ENCODE peak calls at places on chromosome 14, in ten cellular contexts. One of them, this sample, is unnamed.

GRCh38 chr14:28242895-28243294 is 523.7 kb upstream of the FOXG1 start:
- DNase-seq in mucosa of descending colon: no peak
- DNase-seq in astrocyte of the spinal cord: no peak
- DNase-seq in GM12878: no peak
- DNase-seq in GM12865: no peak
- DNase-seq in uterus: no peak
- DNase-seq in lung: no peak
- DNase-seq in cardiac fibroblast: no peak
- DNase-seq in HCT116: no peak
- DNase-seq in esophagus squamous epithelium: no peak
- DNase-seq in this sample: no peak

GRCh38 chr14:74176404-74176788 is 62.9 kb upstream of the VSX2 start:
- DNase-seq in astrocyte of the spinal cord: no peak
- DNase-seq in GM12865: no peak
- DNase-seq in esophagus squamous epithelium: no peak
- DNase-seq in GM12878: no peak
- DNase-seq in lung: no peak
- DNase-seq in mucosa of descending colon: no peak
- DNase-seq in uterus: no peak
- DNase-seq in cardiac fibroblast: peak; percentile 14
- DNase-seq in HCT116: no peak
- DNase-seq in this sample: no peak

GRCh38 chr14:105495101-105495989 is 4.3 kb downstream of the TEDC1 start:
- DNase-seq in GM12878: no peak
- DNase-seq in GM12865: peak; percentile 1
- DNase-seq in mucosa of descending colon: peak; percentile 55
- DNase-seq in uterus: no peak
- DNase-seq in cardiac fibroblast: no peak
- DNase-seq in astrocyte of the spinal cord: no peak
- DNase-seq in lung: no peak
- DNase-seq in HCT116: no peak
- DNase-seq in esophagus squamous epithelium: no peak
- DNase-seq in this sample: no peak

GRCh38 chr14:98444077-98444476 is 827.9 kb downstream of the BCL11B start:
- DNase-seq in astrocyte of the spinal cord: no peak
- DNase-seq in mucosa of descending colon: no peak
- DNase-seq in lung: no peak
- DNase-seq in GM12865: no peak
- DNase-seq in cardiac fibroblast: no peak
- DNase-seq in uterus: no peak
- DNase-seq in HCT116: no peak
- DNase-seq in esophagus squamous epithelium: no peak
- DNase-seq in GM12878: no peak
- DNase-seq in this sample: no peak

GRCh38 chr14:36663404-36664321 is 2.0 kb downstream of the PAX9 start:
- DNase-seq in lung: no peak
- DNase-seq in cardiac fibroblast: no peak
- DNase-seq in esophagus squamous epithelium: no peak
- DNase-seq in GM12878: no peak
- DNase-seq in mucosa of descending colon: no peak
- DNase-seq in GM12865: no peak
- DNase-seq in astrocyte of the spinal cord: no peak
- DNase-seq in HCT116: no peak
- DNase-seq in uterus: no peak
- DNase-seq in this sample: peak; percentile 18

GRCh38 chr14:67934087-67934486 is 114.5 kb downstream of the RAD51B start:
- DNase-seq in GM12878: peak; percentile 42
- DNase-seq in HCT116: peak; percentile 71
- DNase-seq in uterus: peak; percentile 63
- DNase-seq in lung: peak; percentile 33
- DNase-seq in astrocyte of the spinal cord: peak; percentile 86
- DNase-seq in mucosa of descending colon: no peak
- DNase-seq in GM12865: peak; percentile 68
- DNase-seq in cardiac fibroblast: peak; percentile 94
- DNase-seq in esophagus squamous epithelium: no peak
- DNase-seq in this sample: peak; percentile 54

GRCh38 chr14:81416233-81416927 is 16.3 kb upstream of the STON2 start:
- DNase-seq in astrocyte of the spinal cord: no peak
- DNase-seq in uterus: no peak
- DNase-seq in lung: no peak
- DNase-seq in mucosa of descending colon: no peak
- DNase-seq in HCT116: no peak
- DNase-seq in cardiac fibroblast: no peak
- DNase-seq in GM12878: no peak
- DNase-seq in esophagus squamous epithelium: no peak
- DNase-seq in GM12865: no peak
- DNase-seq in this sample: no peak

GRCh38 chr14:80310950-80311349 is 99.6 kb upstream of the DIO2 start:
- DNase-seq in astrocyte of the spinal cord: peak; percentile 63
- DNase-seq in GM12865: no peak
- DNase-seq in GM12878: no peak
- DNase-seq in esophagus squamous epithelium: no peak
- DNase-seq in cardiac fibroblast: peak; percentile 50
- DNase-seq in lung: no peak
- DNase-seq in uterus: no peak
- DNase-seq in mucosa of descending colon: no peak
- DNase-seq in HCT116: no peak
- DNase-seq in this sample: no peak

GRCh38 chr14:76987956-76988520 is 40.5 kb downstream of the IRF2BPL start:
- DNase-seq in GM12865: no peak
- DNase-seq in esophagus squamous epithelium: no peak
- DNase-seq in astrocyte of the spinal cord: no peak
- DNase-seq in uterus: no peak
- DNase-seq in HCT116: no peak
- DNase-seq in lung: no peak
- DNase-seq in GM12878: no peak
- DNase-seq in mucosa of descending colon: no peak
- DNase-seq in cardiac fibroblast: no peak
- DNase-seq in this sample: no peak

GRCh38 chr14:60051690-60052324 is 39.9 kb upstream of the PCNX4 start:
- DNase-seq in astrocyte of the spinal cord: peak; percentile 35
- DNase-seq in HCT116: no peak
- DNase-seq in lung: no peak
- DNase-seq in uterus: no peak
- DNase-seq in GM12865: peak; percentile 5
- DNase-seq in mucosa of descending colon: no peak
- DNase-seq in esophagus squamous epithelium: no peak
- DNase-seq in GM12878: no peak
- DNase-seq in cardiac fibroblast: peak; percentile 48
- DNase-seq in this sample: no peak

GRCh38 chr14:69135133-69135532 is 17.8 kb downstream of the DCAF5 start:
- DNase-seq in GM12878: no peak
- DNase-seq in mucosa of descending colon: no peak
- DNase-seq in HCT116: no peak
- DNase-seq in uterus: no peak
- DNase-seq in lung: no peak
- DNase-seq in esophagus squamous epithelium: no peak
- DNase-seq in GM12865: no peak
- DNase-seq in cardiac fibroblast: no peak
- DNase-seq in astrocyte of the spinal cord: no peak
- DNase-seq in this sample: no peak

GRCh38 chr14:30779210-30779609 is 95.1 kb upstream of the COCH start:
- DNase-seq in cardiac fibroblast: no peak
- DNase-seq in lung: no peak
- DNase-seq in GM12865: peak; percentile 40
- DNase-seq in esophagus squamous epithelium: no peak
- DNase-seq in astrocyte of the spinal cord: peak; percentile 28
- DNase-seq in mucosa of descending colon: no peak
- DNase-seq in GM12878: no peak
- DNase-seq in uterus: no peak
- DNase-seq in HCT116: no peak
- DNase-seq in this sample: no peak

GRCh38 chr14:65832431-65833253 is 420.1 kb downstream of the FUT8 start:
- DNase-seq in lung: no peak
- DNase-seq in astrocyte of the spinal cord: peak; percentile 10
- DNase-seq in cardiac fibroblast: peak; percentile 27
- DNase-seq in GM12878: no peak
- DNase-seq in esophagus squamous epithelium: no peak
- DNase-seq in uterus: no peak
- DNase-seq in GM12865: no peak
- DNase-seq in HCT116: no peak
- DNase-seq in mucosa of descending colon: no peak
- DNase-seq in this sample: no peak

GRCh38 chr14:79333198-79333546 is 878.1 kb downstream of the DIO2 start:
- DNase-seq in lung: no peak
- DNase-seq in uterus: no peak
- DNase-seq in HCT116: no peak
- DNase-seq in mucosa of descending colon: no peak
- DNase-seq in GM12878: no peak
- DNase-seq in cardiac fibroblast: no peak
- DNase-seq in esophagus squamous epithelium: no peak
- DNase-seq in astrocyte of the spinal cord: no peak
- DNase-seq in GM12865: no peak
- DNase-seq in this sample: no peak

DNA sequence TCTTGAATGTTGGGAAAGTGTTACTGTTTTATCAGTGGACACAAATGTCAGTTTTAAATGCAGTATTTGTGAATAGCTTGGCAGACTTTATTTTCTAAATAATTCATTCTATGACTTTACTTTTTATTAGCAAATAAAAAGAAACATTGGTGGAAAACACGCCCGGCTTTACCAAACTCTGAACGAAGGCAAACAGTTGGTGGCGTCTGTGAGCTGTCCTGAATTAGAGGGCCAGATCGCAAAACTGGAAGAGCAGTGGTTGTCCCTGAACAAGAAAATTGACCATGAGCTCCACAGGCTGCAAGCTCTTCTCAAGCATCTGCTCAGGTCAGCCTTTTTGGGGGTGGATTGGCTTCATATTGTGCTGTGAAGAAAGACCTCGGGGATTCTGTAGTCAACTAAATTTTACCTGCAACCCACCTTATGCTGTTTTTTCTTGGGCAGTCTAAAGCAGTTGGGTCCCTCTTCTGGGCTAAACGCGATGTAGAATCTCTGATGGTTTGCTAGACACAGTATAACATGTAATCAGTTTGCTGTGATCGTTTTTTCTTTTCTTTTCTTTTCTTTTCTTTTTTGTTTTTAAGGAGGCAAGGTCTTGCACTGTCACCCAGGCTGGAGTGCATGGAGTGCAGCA is 156.4 kb downstream of the ESR2 start:
- DNase-seq in esophagus squamous epithelium: no peak
- DNase-seq in uterus: no peak
- DNase-seq in cardiac fibroblast: peak; percentile 26
- DNase-seq in mucosa of descending colon: no peak
- DNase-seq in GM12878: no peak
- DNase-seq in GM12865: peak; percentile 20
- DNase-seq in astrocyte of the spinal cord: no peak
- DNase-seq in lung: no peak
- DNase-seq in HCT116: no peak
- DNase-seq in this sample: peak; percentile 20
- TF ChIP-seq CTCF in esophagus squamous epithelium: no peak
- TF ChIP-seq CTCF in uterus: no peak
- TF ChIP-seq CTCF in cardiac fibroblast: peak; percentile 34
- TF ChIP-seq CTCF in mucosa of descending colon: no peak
- TF ChIP-seq CTCF in GM12878: peak; percentile 32
- TF ChIP-seq CTCF in GM12865: peak; percentile 17
- TF ChIP-seq CTCF in astrocyte of the spinal cord: peak; percentile 28
- TF ChIP-seq CTCF in lung: no peak
- TF ChIP-seq CTCF in HCT116: no peak
- TF ChIP-seq CTCF in this sample: no peak

GRCh38 chr14:24275524-24276139 is 4.2 kb upstream of the RABGGTA start:
- DNase-seq in GM12878: no peak
- DNase-seq in astrocyte of the spinal cord: no peak
- DNase-seq in HCT116: no peak
- DNase-seq in cardiac fibroblast: no peak
- DNase-seq in mucosa of descending colon: no peak
- DNase-seq in uterus: no peak
- DNase-seq in lung: no peak
- DNase-seq in GM12865: no peak
- DNase-seq in esophagus squamous epithelium: no peak
- DNase-seq in this sample: no peak
- TF ChIP-seq CTCF in GM12878: no peak
- TF ChIP-seq CTCF in astrocyte of the spinal cord: no peak
- TF ChIP-seq CTCF in HCT116: no peak
- TF ChIP-seq CTCF in cardiac fibroblast: no peak
- TF ChIP-seq CTCF in mucosa of descending colon: no peak
- TF ChIP-seq CTCF in uterus: no peak
- TF ChIP-seq CTCF in lung: no peak
- TF ChIP-seq CTCF in GM12865: no peak
- TF ChIP-seq CTCF in esophagus squamous epithelium: no peak
- TF ChIP-seq CTCF in this sample: no peak

DNA sequence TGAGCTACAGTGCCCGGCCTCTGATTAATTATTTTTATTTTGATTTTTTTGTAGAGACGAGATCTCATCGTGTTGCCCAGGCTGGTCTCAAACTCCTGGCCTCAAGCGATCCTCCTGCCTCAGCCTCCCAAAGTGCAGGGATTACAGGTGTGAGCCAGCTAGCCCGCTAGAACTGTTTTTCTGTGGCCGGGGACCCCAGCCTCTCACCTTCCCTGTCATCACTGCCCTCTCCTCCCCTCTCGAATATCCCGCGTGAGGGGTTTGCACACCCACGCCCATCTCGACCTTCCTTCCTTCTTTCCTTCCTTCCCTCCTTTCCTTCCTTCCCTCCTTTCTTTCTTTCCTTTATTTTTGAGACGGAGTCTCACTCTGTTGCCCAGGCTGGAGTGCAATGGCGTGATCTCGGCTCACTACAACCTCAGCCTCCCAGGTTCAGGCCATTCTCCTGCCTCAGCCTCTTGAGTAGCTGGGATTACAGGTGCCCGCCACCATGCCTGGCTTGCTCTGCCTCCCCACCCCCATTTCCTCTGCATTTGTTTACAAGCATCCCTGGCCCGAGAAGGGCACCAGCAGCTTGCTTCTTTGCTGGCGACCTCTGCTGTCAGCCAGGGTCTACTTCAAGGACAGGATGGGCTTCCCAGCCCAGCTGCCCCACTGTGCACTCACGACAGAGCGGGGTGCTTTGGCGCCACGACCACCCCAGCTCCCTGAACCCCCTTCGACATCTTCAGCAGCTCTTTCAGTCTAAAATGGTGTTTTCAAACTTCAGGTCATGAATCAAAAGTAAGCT is 4.3 kb upstream of the TRAF3 start:
- DNase-seq in GM12878: no peak
- DNase-seq in uterus: no peak
- DNase-seq in cardiac fibroblast: peak; percentile 41
- DNase-seq in astrocyte of the spinal cord: no peak
- DNase-seq in HCT116: no peak
- DNase-seq in GM12865: peak; percentile 86
- DNase-seq in esophagus squamous epithelium: no peak
- DNase-seq in lung: no peak
- DNase-seq in mucosa of descending colon: peak; percentile 49
- DNase-seq in this sample: no peak
- TF ChIP-seq CTCF in GM12878: peak; percentile 38
- TF ChIP-seq CTCF in uterus: no peak
- TF ChIP-seq CTCF in cardiac fibroblast: peak; percentile 21
- TF ChIP-seq CTCF in astrocyte of the spinal cord: no peak
- TF ChIP-seq CTCF in HCT116: peak; percentile 26
- TF ChIP-seq CTCF in GM12865: peak; percentile 38
- TF ChIP-seq CTCF in esophagus squamous epithelium: no peak
- TF ChIP-seq CTCF in lung: no peak
- TF ChIP-seq CTCF in mucosa of descending colon: no peak
- TF ChIP-seq CTCF in this sample: peak; percentile 36

DNA sequence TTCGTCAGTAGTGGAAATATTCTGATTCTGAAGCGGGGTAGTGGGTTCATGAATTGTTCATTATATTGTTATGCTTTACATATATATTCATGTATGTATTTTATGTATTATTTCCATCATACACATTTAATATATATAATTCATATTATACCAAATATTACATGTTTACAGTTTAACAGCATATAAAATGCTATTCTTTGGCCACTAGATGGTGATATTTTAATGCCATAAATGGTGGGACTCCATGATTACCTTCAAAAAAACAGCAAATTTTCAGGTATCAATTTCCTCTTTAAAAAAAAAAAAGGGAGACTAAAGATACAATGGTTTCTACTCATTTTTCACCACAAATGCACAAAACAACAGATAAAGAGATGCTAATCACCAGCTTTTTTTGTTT is 41.0 kb downstream of the BDKRB1 start:
- DNase-seq in uterus: no peak
- DNase-seq in cardiac fibroblast: peak; percentile 37
- DNase-seq in GM12865: no peak
- DNase-seq in HCT116: no peak
- DNase-seq in GM12878: no peak
- DNase-seq in astrocyte of the spinal cord: peak; percentile 29
- DNase-seq in mucosa of descending colon: no peak
- DNase-seq in lung: no peak
- DNase-seq in esophagus squamous epithelium: no peak
- DNase-seq in this sample: peak; percentile 32
- TF ChIP-seq CTCF in uterus: peak; percentile 33
- TF ChIP-seq CTCF in cardiac fibroblast: peak; percentile 38
- TF ChIP-seq CTCF in GM12865: peak; percentile 29
- TF ChIP-seq CTCF in HCT116: peak; percentile 43
- TF ChIP-seq CTCF in GM12878: peak; percentile 19
- TF ChIP-seq CTCF in astrocyte of the spinal cord: peak; percentile 51
- TF ChIP-seq CTCF in mucosa of descending colon: no peak
- TF ChIP-seq CTCF in lung: no peak
- TF ChIP-seq CTCF in esophagus squamous epithelium: peak; percentile 57
- TF ChIP-seq CTCF in this sample: peak; percentile 32